ENCODE peak calls at places on chromosomes 3 and 15, in eight cellular contexts. X is A549; W is CD8-positive, alpha-beta memory T cell; N is colonic mucosa; F is astrocyte; Y is PC-3; R is Caco-2; K is psoas muscle. D is an unnamed sample. For H3K9me3, the result is how much of the 10 kb centered on the place peaks cover.

GRCh38 chr3:53238051-53238850 is 17.6 kb downstream of the TKT start:
- DNase-seq in X (peak), W (no peak), N (peak), F (peak), Y (peak), R (peak), K (no peak), D (no peak)

GRCh38 chr3:142660904-142661303 is 62.9 kb upstream of the TRPC1 start:
- DNase-seq in X (no peak), W (no peak), N (no peak), F (no peak), Y (no peak), R (no peak), K (no peak), D (no peak)

GRCh38 chr3:49683162-49683561 is 6.1 kb downstream of the MST1 start:
- DNase-seq in X (no peak), W (no peak), N (no peak), F (no peak), Y (no peak), R (no peak), K (no peak), D (no peak)

GRCh38 chr3:120177151-120177550 is 82.9 kb upstream of the GSK3B start:
- DNase-seq in X (peak), W (no peak), N (no peak), F (peak), Y (peak), R (no peak), K (peak), D (no peak)

GRCh38 chr3:113533534-113533892 is 1.2 kb downstream of the SIDT1 start:
- DNase-seq in X (no peak), W (peak), N (no peak), F (no peak), Y (peak), R (no peak), K (no peak), D (no peak)

GRCh38 chr15:44397869-44398268 is 29.6 kb upstream of the CTDSPL2 start:
- DNase-seq in X (no peak), W (no peak), N (no peak), F (no peak), Y (no peak), R (no peak), K (no peak), D (no peak)

GRCh38 chr15:33586791-33587697 is 276.3 kb downstream of the RYR3 start:
- DNase-seq in X (no peak), W (no peak), N (no peak), F (no peak), Y (no peak), R (no peak), K (no peak), D (no peak)

GRCh38 chr3:114624676-114625181 is 330.9 kb downstream of the TIGIT start:
- DNase-seq in X (peak), W (no peak), N (peak), F (peak), Y (peak), R (no peak), K (peak), D (no peak)

GRCh38 chr15:42140383-42141070 is 15.9 kb downstream of the PLA2G4F start:
- DNase-seq in X (no peak), W (no peak), N (no peak), F (no peak), Y (no peak), R (peak), K (no peak), D (no peak)

GRCh38 chr3:46838301-46838700 is 24.9 kb downstream of the MYL3 start:
- DNase-seq in X (no peak), W (no peak), N (no peak), F (no peak), Y (no peak), R (no peak), K (no peak), D (no peak)

GRCh38 chr15:65209701-65210643 is 1.3 kb downstream of the CILP start:
- DNase-seq in X (no peak), W (no peak), N (no peak), F (no peak), Y (no peak), R (no peak), K (no peak), D (no peak)

DNA sequence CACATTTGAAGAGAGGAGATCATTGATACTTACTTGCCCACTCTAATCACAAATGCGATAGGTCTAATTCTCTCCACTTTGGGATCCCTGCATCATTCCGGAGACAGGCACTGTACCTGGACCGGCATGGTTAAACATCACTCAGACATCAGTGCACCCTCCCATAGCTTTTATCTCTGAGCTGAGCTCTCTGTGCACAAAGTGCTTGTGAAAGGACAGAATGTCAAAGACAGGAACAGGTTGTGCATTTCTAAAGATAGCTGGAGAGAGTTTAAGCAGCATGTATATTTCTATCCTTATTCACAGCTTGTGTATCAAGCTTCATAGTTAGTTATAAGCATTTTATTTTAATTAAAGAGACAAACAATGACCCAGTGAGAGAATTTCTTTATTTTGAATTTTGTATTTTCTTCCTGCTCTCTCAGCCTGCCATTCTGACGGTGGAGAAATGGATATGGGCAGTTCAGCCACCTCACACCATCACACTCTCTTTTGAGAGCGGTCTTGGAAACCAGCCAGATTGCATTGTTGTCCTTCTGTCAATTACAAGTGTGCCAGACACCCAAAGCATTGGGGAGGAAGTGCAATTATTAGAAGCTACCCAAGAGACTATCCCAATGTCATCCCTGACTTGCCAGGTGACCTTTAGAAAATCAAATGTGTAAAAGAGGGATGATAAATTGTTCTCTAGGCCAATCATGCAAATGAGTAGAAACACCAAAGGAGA is 65.2 kb upstream of the CHL1 start:
- DNase-seq in X (no peak), W (no peak), N (no peak), F (no peak), Y (no peak), R (no peak), K (no peak), D (no peak)
- H3K9me3 ChIP-seq in X (under half), W (under half), N (under half), F (under half), Y (under half), R (under half), K (under half), D (under half)

DNA sequence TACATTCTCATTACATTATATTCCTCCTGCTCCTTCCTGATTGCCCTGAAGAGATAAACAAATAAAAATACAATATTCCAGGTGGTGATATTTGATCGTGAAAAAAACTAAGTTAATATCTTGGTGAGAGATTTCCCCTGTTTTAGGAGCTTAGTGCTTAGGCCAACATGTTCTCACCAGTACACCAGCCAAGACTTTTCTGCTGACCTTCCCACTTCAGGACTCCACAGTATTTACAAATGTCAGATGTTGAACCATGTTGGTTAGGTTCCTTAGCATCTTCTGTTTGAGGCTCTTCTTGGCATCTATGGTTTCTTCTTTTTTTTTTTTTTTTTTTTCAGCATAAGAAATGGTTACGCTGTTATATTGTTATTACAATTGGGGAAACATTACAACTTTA is 247.0 kb downstream of the IL5RA start:
- DNase-seq in X (no peak), W (no peak), N (no peak), F (no peak), Y (no peak), R (no peak), K (no peak), D (no peak)
- H3K9me3 ChIP-seq in X (under half), W (under half), N (under half), F (under half), Y (under half), R (under half), K (under half), D (under half)

DNA sequence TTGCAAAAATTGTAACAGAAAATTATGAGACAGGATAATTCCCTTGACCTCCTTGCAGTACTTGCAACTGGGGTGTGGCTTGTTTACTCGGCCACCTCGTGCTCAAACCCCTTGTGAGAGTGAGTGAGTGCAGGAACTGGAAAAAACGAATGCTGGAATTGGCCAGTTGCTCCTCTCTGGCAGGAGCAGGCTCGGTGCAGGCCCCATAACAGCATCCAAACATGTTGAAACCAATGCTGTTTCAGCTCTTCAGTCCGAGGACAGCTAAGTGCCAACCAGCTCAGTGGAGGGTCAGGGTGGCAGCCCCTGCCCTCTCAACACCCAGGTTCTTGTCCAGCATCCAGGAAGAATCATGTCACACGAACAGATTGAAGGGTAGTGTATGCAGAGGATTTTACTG is 36.9 kb downstream of the METTL6 start:
- DNase-seq in X (no peak), W (no peak), N (no peak), F (no peak), Y (no peak), R (no peak), K (no peak), D (no peak)
- H3K9me3 ChIP-seq in X (under half), W (under half), N (under half), F (under half), Y (under half), R (under half), K (under half), D (under half)

GRCh38 chr15:25250906-25251622 is 187.8 kb downstream of the UBE3A start:
- DNase-seq in X (no peak), W (no peak), N (no peak), F (no peak), Y (no peak), R (peak), K (peak), D (no peak)
- H3K9me3 ChIP-seq in X (under half), W (under half), N (under half), F (under half), Y (under half), R (under half), K (under half), D (under half)

DNA sequence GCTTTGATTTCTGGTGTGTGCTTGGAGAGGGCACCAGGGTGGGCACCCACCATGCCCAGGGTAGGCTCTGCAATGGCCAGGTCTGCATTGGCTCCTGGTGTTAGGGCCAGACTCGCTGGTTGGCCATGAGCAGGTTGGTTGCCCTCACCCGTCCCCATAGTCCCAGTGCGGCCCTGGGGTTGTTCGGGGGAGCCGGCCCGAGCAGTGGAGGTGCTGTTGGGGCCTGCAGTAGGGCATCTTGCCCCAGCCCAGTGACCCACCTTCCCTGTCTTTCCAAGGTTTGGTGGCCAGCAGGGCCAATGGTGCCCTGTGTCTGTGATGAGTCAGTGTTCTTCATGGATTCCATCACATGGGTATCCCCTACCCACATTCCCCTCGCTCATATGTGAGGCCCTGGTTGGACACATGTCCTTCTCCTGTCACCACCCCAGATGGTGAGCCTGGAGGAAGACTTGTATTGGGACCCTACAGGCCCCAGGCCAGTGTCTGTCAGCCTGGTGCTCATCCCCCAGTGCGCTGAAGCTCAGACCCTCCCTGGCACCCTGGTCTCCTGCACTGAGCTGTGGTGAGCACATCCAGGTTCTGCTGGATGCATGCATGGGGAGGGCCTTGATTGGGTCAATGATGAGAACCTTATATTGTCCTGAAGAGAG is 190.1 kb downstream of the UBE3A start:
- DNase-seq in X (no peak), W (no peak), N (peak), F (no peak), Y (no peak), R (no peak), K (peak), D (peak)
- H3K9me3 ChIP-seq in X (under half), W (under half), N (under half), F (under half), Y (under half), R (under half), K (under half), D (under half)

DNA sequence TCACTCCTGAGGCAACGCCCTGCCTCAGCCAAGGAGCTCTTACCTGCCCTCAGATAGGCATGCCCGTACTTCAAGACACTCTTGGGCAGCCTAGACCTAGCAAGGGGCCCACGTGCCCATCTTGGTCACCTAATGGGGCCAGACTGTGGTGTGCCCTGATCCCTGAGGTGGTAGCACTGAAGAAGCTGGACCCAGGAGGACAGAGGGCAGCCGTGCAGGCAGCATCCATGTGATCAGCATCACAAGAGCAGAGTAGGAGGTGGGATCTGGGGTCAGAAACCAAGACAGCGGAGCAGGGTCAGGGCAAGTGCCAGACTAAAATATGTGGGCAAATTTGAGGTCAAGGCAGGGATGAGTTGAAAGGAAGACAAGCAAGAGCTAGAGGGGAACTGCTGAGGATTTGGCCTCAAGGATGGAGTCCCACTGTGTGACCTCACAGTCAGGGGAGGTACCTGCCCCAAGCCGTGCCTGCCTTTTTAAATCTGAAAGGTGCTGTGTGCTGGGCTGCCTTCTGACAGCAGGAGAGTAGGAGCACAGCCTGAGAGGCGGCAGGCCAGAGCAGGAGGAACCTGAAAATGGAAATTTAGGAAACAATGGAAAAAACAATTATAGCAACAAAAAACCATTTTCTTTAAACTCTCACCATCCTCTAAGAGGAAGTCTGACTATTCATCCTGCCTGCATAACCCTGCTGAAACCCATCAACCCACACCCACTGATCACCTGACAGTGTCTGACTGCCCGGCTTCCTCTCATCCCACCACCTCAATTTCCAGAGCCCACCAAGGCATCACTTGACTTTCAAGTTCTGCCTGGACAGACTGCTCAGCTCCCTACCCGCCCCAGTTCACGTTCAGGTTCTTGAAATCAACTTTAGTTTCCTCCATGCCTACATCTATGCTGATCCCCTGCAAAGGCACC is 7.3 kb downstream of the ZBTB38 start:
- DNase-seq in X (no peak), W (no peak), N (no peak), F (no peak), Y (no peak), R (no peak), K (no peak), D (no peak)
- H3K9me3 ChIP-seq in X (under half), W (under half), N (under half), F (under half), Y (under half), R (under half), K (under half), D (under half)

D was measured in T-helper 17 cell.